ENCODE peak calls at places on chromosomes 7 and 10, in five cellular contexts. One of them, this sample, is unnamed.

GRCh38 chr7:115631782-115632181 is 398.8 kb downstream of the TFEC start:
- DNase-seq in KBM-7: no peak
- DNase-seq in frontal cortex: no peak
- DNase-seq in astrocyte of the spinal cord: no peak
- DNase-seq in naive thymus-derived CD8-positive, alpha-beta T cell: no peak
- DNase-seq in this sample: no peak

GRCh38 chr10:68052463-68052862 is 22.6 kb downstream of the HERC4 start:
- DNase-seq in naive thymus-derived CD8-positive, alpha-beta T cell: no peak
- DNase-seq in KBM-7: no peak
- DNase-seq in frontal cortex: no peak
- DNase-seq in astrocyte of the spinal cord: no peak
- DNase-seq in this sample: peak

GRCh38 chr7:81162771-81163525 is 244.1 kb upstream of the SEMA3C start:
- DNase-seq in frontal cortex: no peak
- DNase-seq in naive thymus-derived CD8-positive, alpha-beta T cell: no peak
- DNase-seq in astrocyte of the spinal cord: peak
- DNase-seq in KBM-7: no peak
- DNase-seq in this sample: peak

GRCh38 chr10:101830322-101831168 is 12.3 kb upstream of the OGA start:
- DNase-seq in naive thymus-derived CD8-positive, alpha-beta T cell: peak
- DNase-seq in KBM-7: peak
- DNase-seq in astrocyte of the spinal cord: peak
- DNase-seq in frontal cortex: peak
- DNase-seq in this sample: peak

GRCh38 chr7:40213856-40214255 is 79.1 kb downstream of the SUGCT start:
- DNase-seq in frontal cortex: no peak
- DNase-seq in KBM-7: no peak
- DNase-seq in astrocyte of the spinal cord: no peak
- DNase-seq in naive thymus-derived CD8-positive, alpha-beta T cell: no peak
- DNase-seq in this sample: no peak

GRCh38 chr10:75350791-75351190 is 50.8 kb downstream of the ZNF503 start:
- DNase-seq in KBM-7: no peak
- DNase-seq in astrocyte of the spinal cord: peak
- DNase-seq in frontal cortex: no peak
- DNase-seq in naive thymus-derived CD8-positive, alpha-beta T cell: no peak
- DNase-seq in this sample: no peak

GRCh38 chr7:155218276-155219153 is 79.2 kb upstream of the INSIG1 start:
- DNase-seq in naive thymus-derived CD8-positive, alpha-beta T cell: no peak
- DNase-seq in KBM-7: no peak
- DNase-seq in astrocyte of the spinal cord: no peak
- DNase-seq in frontal cortex: no peak
- DNase-seq in this sample: no peak

GRCh38 chr10:95329296-95329695 is 38.5 kb upstream of the PDLIM1 start:
- DNase-seq in KBM-7: no peak
- DNase-seq in astrocyte of the spinal cord: no peak
- DNase-seq in naive thymus-derived CD8-positive, alpha-beta T cell: no peak
- DNase-seq in frontal cortex: no peak
- DNase-seq in this sample: no peak

GRCh38 chr7:90917536-90917935 is 321.4 kb downstream of the CDK14 start:
- DNase-seq in frontal cortex: no peak
- DNase-seq in astrocyte of the spinal cord: no peak
- DNase-seq in naive thymus-derived CD8-positive, alpha-beta T cell: no peak
- DNase-seq in KBM-7: no peak
- DNase-seq in this sample: peak

GRCh38 chr10:132243646-132244045 is 56.9 kb downstream of the DPYSL4 start:
- DNase-seq in naive thymus-derived CD8-positive, alpha-beta T cell: no peak
- DNase-seq in frontal cortex: no peak
- DNase-seq in astrocyte of the spinal cord: no peak
- DNase-seq in KBM-7: no peak
- DNase-seq in this sample: no peak

GRCh38 chr10:26653004-26653403 is 44.5 kb upstream of the PDSS1 start:
- DNase-seq in naive thymus-derived CD8-positive, alpha-beta T cell: no peak
- DNase-seq in KBM-7: no peak
- DNase-seq in frontal cortex: no peak
- DNase-seq in astrocyte of the spinal cord: no peak
- DNase-seq in this sample: no peak

GRCh38 chr7:1210321-1210978 is 22.2 kb upstream of the UNCX start:
- DNase-seq in KBM-7: no peak
- DNase-seq in frontal cortex: no peak
- DNase-seq in astrocyte of the spinal cord: no peak
- DNase-seq in naive thymus-derived CD8-positive, alpha-beta T cell: no peak
- DNase-seq in this sample: no peak

GRCh38 chr10:61761825-61762217 is 99.1 kb downstream of the CABCOCO1 start:
- DNase-seq in astrocyte of the spinal cord: no peak
- DNase-seq in frontal cortex: no peak
- DNase-seq in KBM-7: no peak
- DNase-seq in naive thymus-derived CD8-positive, alpha-beta T cell: no peak
- DNase-seq in this sample: no peak

GRCh38 chr10:70053212-70053895 is 708 bp downstream of the MACROH2A2 start:
- DNase-seq in frontal cortex: peak
- DNase-seq in naive thymus-derived CD8-positive, alpha-beta T cell: no peak
- DNase-seq in astrocyte of the spinal cord: peak
- DNase-seq in KBM-7: no peak
- DNase-seq in this sample: no peak

GRCh38 chr7:43540463-43540862 is 42.4 kb upstream of the STK17A start:
- DNase-seq in KBM-7: no peak
- DNase-seq in astrocyte of the spinal cord: no peak
- DNase-seq in frontal cortex: no peak
- DNase-seq in naive thymus-derived CD8-positive, alpha-beta T cell: no peak
- DNase-seq in this sample: no peak